ENCODE peak calls at places on chromosomes 7 and 10, in eight cellular contexts. T is SK-N-SH, G is sigmoid colon, F is upper lobe of left lung, Q is HepG2, A is transverse colon, E is K562, V is GM12878. X is an unnamed sample.
A peak's percentile ranks its signal among the peaks of the same experiment; 100 is the strongest.

GRCh38 chr10:24009736-24010135 is 199.2 kb upstream of the KIAA1217 start:
- DNase-seq in F (no peak), A (no peak), E (no peak), Q (no peak), T (no peak), V (no peak), G (no peak), X (no peak)

GRCh38 chr7:156529982-156530381 is 110.6 kb upstream of the RNF32 start:
- DNase-seq in A (no peak), E (no peak), Q (no peak), V (no peak), F (no peak), T (no peak), G (no peak), X (peak; percentile 88)

GRCh38 chr10:122435212-122435827 is 19.1 kb upstream of the ARMS2 start:
- DNase-seq in Q (peak; percentile 30), A (no peak), V (no peak), F (no peak), G (no peak), E (peak; percentile 21), T (peak; percentile 47), X (no peak)

GRCh38 chr10:116912162-116912561 is 62.9 kb downstream of the ENO4 start:
- DNase-seq in V (no peak), F (no peak), E (no peak), G (no peak), A (no peak), T (no peak), Q (no peak), X (no peak)

GRCh38 chr7:11726251-11727155 is 105.5 kb downstream of the THSD7A start:
- DNase-seq in T (peak; percentile 33), E (no peak), V (no peak), G (peak; percentile 74), A (no peak), Q (no peak), F (no peak), X (no peak)

GRCh38 chr7:155405399-155406318 is 52.3 kb upstream of the EN2 start:
- DNase-seq in F (no peak), G (no peak), V (no peak), A (no peak), Q (no peak), T (peak; percentile 70), E (peak; percentile 18), X (no peak)

GRCh38 chr10:75176736-75177135 is 33.9 kb upstream of the VDAC2 start:
- DNase-seq in V (no peak), F (no peak), E (no peak), T (no peak), G (no peak), Q (no peak), A (no peak), X (no peak)

GRCh38 chr10:13390604-13391522 is 42.8 kb upstream of the SEPHS1 start:
- DNase-seq in A (no peak), F (peak; percentile 39), G (no peak), T (peak; percentile 21), V (no peak), E (peak; percentile 36), Q (no peak), X (no peak)

GRCh38 chr7:68529221-68529620 is 1069.1 kb upstream of the AUTS2 start:
- DNase-seq in A (no peak), V (no peak), F (no peak), Q (no peak), T (no peak), G (no peak), E (peak; percentile 6), X (no peak)

GRCh38 chr7:66013938-66014337 is 31.9 kb upstream of the GUSB start:
- DNase-seq in T (peak; percentile 49), E (peak; percentile 71), F (peak; percentile 59), G (no peak), V (no peak), Q (peak; percentile 65), A (peak; percentile 32), X (no peak)

GRCh38 chr7:7122701-7123281 is 59.6 kb upstream of the C1GALT1 start:
- DNase-seq in Q (no peak), V (no peak), E (no peak), A (no peak), T (no peak), F (no peak), G (no peak), X (no peak)

GRCh38 chr7:12623885-12624498 is 53.5 kb downstream of the SCIN start:
- DNase-seq in V (no peak), F (no peak), A (no peak), E (peak; percentile 49), Q (no peak), G (no peak), T (peak; percentile 29), X (no peak)

GRCh38 chr10:10056958-10057357 is 960.7 kb upstream of the CELF2 start:
- DNase-seq in V (no peak), Q (no peak), F (no peak), A (no peak), T (peak; percentile 39), E (no peak), G (no peak), X (no peak)

GRCh38 chr10:92103376-92104084 is 180.0 kb downstream of the BTAF1 start:
- DNase-seq in F (no peak), Q (peak; percentile 48), V (no peak), E (no peak), T (no peak), A (no peak), G (no peak), X (no peak)

GRCh38 chr10:3426190-3426845 is 253.7 kb upstream of the PITRM1 start:
- DNase-seq in E (no peak), A (peak; percentile 26), F (no peak), T (no peak), V (no peak), Q (peak; percentile 2), G (no peak), X (no peak)

GRCh38 chr7:76234931-76235441 is 33.3 kb downstream of the SRRM3 start:
- DNase-seq in F (peak; percentile 71), V (no peak), T (peak; percentile 100), Q (peak; percentile 17), E (peak; percentile 97), A (peak; percentile 81), G (peak; percentile 71), X (no peak)

GRCh38 chr7:151681726-151682125 is 162.0 kb upstream of the RHEB start:
- DNase-seq in T (no peak), A (no peak), Q (no peak), V (no peak), E (no peak), G (peak; percentile 54), F (no peak), X (no peak)

GRCh38 chr7:149854611-149855367 is 16.6 kb downstream of the ZNF862 start:
- DNase-seq in F (peak; percentile 83), V (no peak), A (peak; percentile 71), E (peak; percentile 71), Q (peak; percentile 53), T (peak; percentile 81), G (peak; percentile 86), X (no peak)

GRCh38 chr7:158261362-158262235 is 326.0 kb downstream of the PTPRN2 start:
- DNase-seq in V (no peak), A (no peak), F (no peak), G (no peak), Q (no peak), T (no peak), E (no peak), X (no peak)

GRCh38 chr7:158263110-158263963 is 324.3 kb downstream of the PTPRN2 start:
- DNase-seq in G (peak; percentile 48), F (no peak), Q (peak; percentile 63), V (no peak), T (no peak), A (peak; percentile 31), E (no peak), X (no peak)

GRCh38 chr7:158260567-158261361 is 326.9 kb downstream of the PTPRN2 start:
- DNase-seq in G (no peak), T (no peak), F (no peak), V (no peak), E (no peak), Q (no peak), A (no peak), X (no peak)

GRCh38 chr7:158263964-158264748 is 323.5 kb downstream of the PTPRN2 start:
- DNase-seq in T (no peak), G (peak; percentile 53), Q (peak; percentile 89), F (no peak), V (no peak), E (no peak), A (peak; percentile 62), X (no peak)

GRCh38 chr7:158262284-158263109 is 325.1 kb downstream of the PTPRN2 start:
- DNase-seq in Q (no peak), A (no peak), E (no peak), G (no peak), V (no peak), F (no peak), T (no peak), X (no peak)
- H3K9me3 ChIP-seq in Q (no peaks in the 10 kb centered on the region), A (no peaks in the 10 kb centered on the region), E (peaks cover 9% of the 10 kb centered on the region), G (no peaks in the 10 kb centered on the region), V (peaks cover 10% of the 10 kb centered on the region), F (no peaks in the 10 kb centered on the region), T (peaks cover 17% of the 10 kb centered on the region), X (no peaks in the 10 kb centered on the region)

DNA sequence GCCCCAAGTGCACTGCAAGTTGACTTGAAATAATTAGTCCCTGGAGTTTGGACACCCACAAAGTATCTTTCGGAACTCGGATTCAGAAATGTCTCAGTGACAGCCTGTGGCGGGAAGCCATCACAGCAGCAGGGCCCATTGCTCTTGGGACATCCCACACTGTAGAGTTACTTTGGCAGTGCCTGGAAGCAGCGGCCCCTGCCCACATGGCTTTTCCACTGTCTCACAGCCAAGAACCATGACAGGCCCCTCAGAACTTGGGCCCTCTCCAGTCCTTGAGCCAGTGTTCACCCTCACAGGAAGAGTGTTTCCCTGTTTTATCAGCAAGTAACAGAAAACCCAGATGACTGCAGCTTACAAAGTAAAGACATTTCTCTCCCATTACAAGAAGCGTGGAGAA is 477.0 kb upstream of the GALNT17 start:
- DNase-seq in G (no peak), E (no peak), V (no peak), A (no peak), F (no peak), Q (no peak), T (no peak), X (no peak)
- TF ChIP-seq POLR2AphosphoS5 in G (no peak), E (no peak), V (no peak), A (no peak), F (no peak), Q (no peak), T (no peak), X (no peak)

GRCh38 chr10:31851216-31851615 is 77.4 kb downstream of the ARHGAP12 start:
- DNase-seq in E (no peak), F (no peak), A (no peak), G (no peak), V (no peak), T (no peak), Q (no peak), X (no peak)
- TF ChIP-seq EP300 in E (no peak), F (no peak), A (no peak), G (no peak), V (no peak), T (no peak), Q (no peak), X (no peak)

DNA sequence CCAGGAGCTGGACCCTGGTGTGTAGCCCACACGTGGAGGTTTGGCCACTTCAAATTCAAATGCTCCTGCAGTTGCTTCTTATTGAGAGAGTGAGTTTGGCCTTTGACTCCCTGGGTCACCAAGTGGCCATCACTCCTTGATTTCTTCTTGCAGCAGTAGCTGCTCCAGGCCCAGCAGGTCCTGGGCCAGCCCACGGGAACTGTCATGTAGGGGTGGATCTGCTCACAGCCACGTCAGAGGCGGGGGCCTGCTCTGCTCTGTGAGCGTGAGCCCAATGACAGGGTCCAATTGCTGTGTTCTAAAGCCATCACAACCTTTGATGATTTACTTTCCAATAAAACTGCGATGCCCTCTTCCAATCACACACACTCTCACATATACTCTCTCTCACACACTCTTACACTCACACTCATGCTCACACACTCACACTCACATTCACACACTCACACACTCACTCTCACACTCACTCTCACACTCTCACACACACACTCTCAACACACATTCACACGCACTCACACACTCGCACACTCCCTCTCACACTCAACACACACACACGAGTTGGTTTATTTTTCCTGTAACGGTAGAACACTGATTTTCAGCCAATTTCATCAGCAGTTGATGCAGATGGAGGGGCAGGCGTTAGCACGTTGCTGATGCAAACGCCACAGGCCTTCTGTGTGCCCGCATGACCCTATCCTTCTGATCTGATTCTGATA is 210.7 kb upstream of the PPP2R2D start:
- DNase-seq in A (no peak), Q (no peak), E (no peak), T (no peak), V (no peak), F (no peak), G (peak; percentile 14), X (no peak)
- H3K9me3 ChIP-seq in A (no peaks in the 10 kb centered on the region), Q (no peaks in the 10 kb centered on the region), E (no peaks in the 10 kb centered on the region), T (no peaks in the 10 kb centered on the region), V (no peaks in the 10 kb centered on the region), F (no peaks in the 10 kb centered on the region), G (no peaks in the 10 kb centered on the region), X (no peaks in the 10 kb centered on the region)

X was measured in esophagus muscularis mucosa.